ENCODE peak calls at places on chromosomes 2 and 18, in five cellular contexts. E is brain microvascular endothelial cell, K is Calu3, U is astrocyte of the spinal cord, G is mammary epithelial cell. C is an unnamed sample.

GRCh38 chr2:206230060-206230890 is 44.2 kb upstream of the ZDBF2 start:
- DNase-seq in E (no peak), K (no peak), U (peak), G (peak), C (peak)

GRCh38 chr2:118110991-118111390 is 22.7 kb downstream of the INSIG2 start:
- DNase-seq in E (no peak), K (no peak), U (no peak), G (no peak), C (no peak)

GRCh38 chr2:195057001-195057400 is 600.0 kb upstream of the SLC39A10 start:
- DNase-seq in E (no peak), K (no peak), U (no peak), G (no peak), C (no peak)

GRCh38 chr18:50875966-50876536 is 2.9 kb upstream of the ME2 start:
- DNase-seq in E (no peak), K (no peak), U (no peak), G (no peak), C (no peak)

GRCh38 chr2:190859347-190860297 is 21.0 kb upstream of the GLS start:
- DNase-seq in E (no peak), K (no peak), U (no peak), G (peak), C (no peak)

GRCh38 chr2:41781082-41781481 is 266.7 kb upstream of the PKDCC start:
- DNase-seq in E (no peak), K (no peak), U (no peak), G (no peak), C (no peak)

GRCh38 chr2:152446213-152446612 is 111.2 kb downstream of the FMNL2 start:
- DNase-seq in E (no peak), K (no peak), U (no peak), G (no peak), C (no peak)

GRCh38 chr2:219109468-219109867 is 48.7 kb upstream of the IHH start:
- DNase-seq in E (no peak), K (no peak), U (no peak), G (no peak), C (no peak)

GRCh38 chr2:95042472-95043271 is 17.2 kb downstream of the MAL start:
- DNase-seq in E (no peak), K (no peak), U (no peak), G (no peak), C (no peak)

GRCh38 chr18:10783941-10784340 is 258.1 kb downstream of the NAPG start:
- DNase-seq in E (no peak), K (no peak), U (no peak), G (no peak), C (no peak)

GRCh38 chr2:224085246-224085645 is 46.2 kb upstream of the SERPINE2 start:
- DNase-seq in E (peak), K (no peak), U (peak), G (peak), C (peak)

GRCh38 chr18:9417081-9417841 is 58.1 kb upstream of the RALBP1 start:
- DNase-seq in E (peak), K (peak), U (peak), G (peak), C (peak)

GRCh38 chr2:18971069-18971378 is 381.7 kb upstream of the NT5C1B start:
- DNase-seq in E (no peak), K (no peak), U (no peak), G (no peak), C (no peak)

GRCh38 chr2:138516030-138516704 is 14.6 kb downstream of the SPOPL start:
- DNase-seq in E (peak), K (no peak), U (peak), G (no peak), C (no peak)

GRCh38 chr18:78725426-78725825 is 254.2 kb upstream of the SALL3 start:
- DNase-seq in E (no peak), K (no peak), U (no peak), G (no peak), C (no peak)

GRCh38 chr2:203722411-203722810 is 16.0 kb downstream of the CD28 start:
- DNase-seq in E (no peak), K (no peak), U (no peak), G (peak), C (no peak)

GRCh38 chr2:199366406-199366805 is 91.3 kb downstream of the SATB2 start:
- DNase-seq in E (no peak), K (no peak), U (no peak), G (peak), C (no peak)

GRCh38 chr2:222548997-222549396 is 106.9 kb downstream of the FARSB start:
- DNase-seq in E (no peak), K (no peak), U (peak), G (no peak), C (peak)

GRCh38 chr2:177038772-177039484 is 173.7 kb upstream of the HNRNPA3 start:
- DNase-seq in E (no peak), K (no peak), U (no peak), G (no peak), C (peak)

GRCh38 chr2:235614176-235614860 is 120.5 kb downstream of the AGAP1 start:
- DNase-seq in E (no peak), K (no peak), U (no peak), G (no peak), C (no peak)

GRCh38 chr2:178066890-178067669 is 5.5 kb downstream of the PDE11A start:
- DNase-seq in E (no peak), K (no peak), U (no peak), G (no peak), C (no peak)

GRCh38 chr2:2719015-2719414 is 387.9 kb upstream of the MYT1L start:
- DNase-seq in E (no peak), K (no peak), U (no peak), G (no peak), C (peak)

GRCh38 chr2:156190532-156190931 is 142.0 kb downstream of the NR4A2 start:
- DNase-seq in E (no peak), K (no peak), U (no peak), G (no peak), C (no peak)

GRCh38 chr2:20633794-20634259 is 17.1 kb downstream of the HS1BP3 start:
- DNase-seq in E (no peak), K (peak), U (no peak), G (peak), C (no peak)

GRCh38 chr2:29765711-29766110 is 155.7 kb downstream of the ALK start:
- DNase-seq in E (no peak), K (no peak), U (no peak), G (no peak), C (no peak)

GRCh38 chr2:222320441-222321395 is 21.9 kb upstream of the PAX3 start:
- DNase-seq in E (no peak), K (no peak), U (peak), G (no peak), C (no peak)

GRCh38 chr2:218277921-218278320 is 7.6 kb downstream of the PNKD start:
- DNase-seq in E (no peak), K (no peak), U (no peak), G (no peak), C (no peak)

GRCh38 chr2:26722911-26723310 is 30.4 kb downstream of the KCNK3 start:
- DNase-seq in E (no peak), K (no peak), U (no peak), G (no peak), C (no peak)

GRCh38 chr2:155145758-155146229 is 447.3 kb downstream of the KCNJ3 start:
- DNase-seq in E (no peak), K (no peak), U (no peak), G (no peak), C (no peak)

GRCh38 chr2:20574930-20575329 is 76.0 kb downstream of the HS1BP3 start:
- DNase-seq in E (no peak), K (no peak), U (no peak), G (no peak), C (no peak)

GRCh38 chr2:63643486-63643885 is 54.7 kb downstream of the MDH1 start:
- DNase-seq in E (no peak), K (no peak), U (no peak), G (peak), C (no peak)

GRCh38 chr2:223950448-223951347 is 5.6 kb upstream of the WDFY1 start:
- DNase-seq in E (no peak), K (no peak), U (no peak), G (peak), C (no peak)

GRCh38 chr2:16626497-16626896 is 39.1 kb downstream of the CYRIA start:
- DNase-seq in E (peak), K (no peak), U (peak), G (no peak), C (peak)

GRCh38 chr2:10303634-10304378 is 1.1 kb downstream of the HPCAL1 start:
- DNase-seq in E (no peak), K (peak), U (peak), G (peak), C (peak)

GRCh38 chr2:225056330-225057073 is 14.2 kb upstream of the DOCK10 start:
- DNase-seq in E (peak), K (no peak), U (peak), G (peak), C (no peak)

GRCh38 chr2:53182609-53183008 is 585.0 kb upstream of the CHAC2 start:
- DNase-seq in E (no peak), K (peak), U (no peak), G (peak), C (no peak)
- TF ChIP-seq CTCF in E (no peak), K (no peak), U (no peak), G (no peak), C (no peak)

GRCh38 chr2:144331652-144332355 is 188.1 kb downstream of the ZEB2 start:
- DNase-seq in E (peak), K (no peak), U (no peak), G (no peak), C (no peak)
- TF ChIP-seq CTCF in E (peak), K (no peak), U (peak), G (no peak), C (peak)

GRCh38 chr2:75464348-75464946 is 96.3 kb downstream of the EVA1A start:
- DNase-seq in E (peak), K (no peak), U (peak), G (peak), C (peak)
- TF ChIP-seq CTCF in E (peak), K (no peak), U (peak), G (peak), C (peak)

GRCh38 chr18:33404244-33404873 is 36.2 kb downstream of the CCDC178 start:
- DNase-seq in E (no peak), K (no peak), U (no peak), G (no peak), C (no peak)
- TF ChIP-seq CTCF in E (no peak), K (peak), U (peak), G (peak), C (peak)

GRCh38 chr2:60051991-60052390 is 501.5 kb downstream of the BCL11A start:
- DNase-seq in E (no peak), K (no peak), U (no peak), G (no peak), C (no peak)

GRCh38 chr2:60047944-60048525 is 505.4 kb downstream of the BCL11A start:
- DNase-seq in E (no peak), K (no peak), U (no peak), G (no peak), C (no peak)

GRCh38 chr2:60058781-60059180 is 494.7 kb downstream of the BCL11A start:
- DNase-seq in E (no peak), K (no peak), U (no peak), G (no peak), C (no peak)

GRCh38 chr2:60054571-60055340 is 498.7 kb downstream of the BCL11A start:
- DNase-seq in E (no peak), K (no peak), U (no peak), G (no peak), C (no peak)

GRCh38 chr2:60053791-60054190 is 499.7 kb downstream of the BCL11A start:
- DNase-seq in E (no peak), K (no peak), U (no peak), G (peak), C (no peak)
- TF ChIP-seq CTCF in E (no peak), K (no peak), U (no peak), G (no peak), C (no peak)

GRCh38 chr2:740446-741293 is 63.5 kb upstream of the TMEM18 start:
- DNase-seq in E (peak), K (peak), U (peak), G (peak), C (peak)
- TF ChIP-seq CTCF in E (peak), K (no peak), U (no peak), G (no peak), C (no peak)

DNA sequence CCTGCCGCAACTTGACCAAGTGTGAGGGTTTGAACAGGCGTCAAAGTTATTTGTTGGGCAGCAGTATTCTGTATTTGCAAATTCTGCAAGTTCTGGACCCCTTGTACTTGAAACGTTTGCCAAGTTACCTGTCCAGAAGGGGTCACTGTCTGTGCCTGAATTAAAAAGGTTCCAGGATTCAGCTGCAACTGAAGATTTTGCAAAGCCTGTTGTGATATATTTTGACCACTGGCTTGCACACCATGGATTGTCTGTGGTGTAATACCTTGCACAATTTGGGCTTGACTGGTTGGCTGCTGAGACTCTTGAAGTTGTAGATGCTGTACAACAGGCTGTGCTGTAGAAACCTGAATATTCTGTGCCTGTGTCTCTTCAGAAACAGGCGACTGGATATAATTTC is 10.2 kb downstream of the SP3 start:
- DNase-seq in E (no peak), K (no peak), U (no peak), G (no peak), C (no peak)
- TF ChIP-seq CTCF in E (no peak), K (no peak), U (no peak), G (no peak), C (peak)

DNA sequence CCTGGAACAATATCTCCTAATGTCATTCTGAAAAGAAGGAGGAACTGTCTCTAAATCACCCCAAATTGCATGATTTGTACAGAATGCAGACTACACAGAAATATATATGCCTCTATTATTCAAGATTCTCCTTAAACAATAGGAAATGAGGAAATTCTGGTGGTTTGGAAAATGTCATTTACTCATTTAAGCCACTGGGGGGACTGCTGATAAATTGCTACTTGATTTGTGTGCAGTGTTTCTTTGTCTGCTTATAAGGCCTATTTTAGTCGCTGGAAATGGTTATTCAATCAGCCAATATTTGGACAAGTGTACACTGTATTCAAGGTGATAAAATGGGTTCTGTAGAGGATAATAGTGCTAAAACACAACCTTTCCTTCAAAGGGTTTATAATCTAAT is 801.9 kb upstream of the CELF4 start:
- DNase-seq in E (no peak), K (no peak), U (no peak), G (no peak), C (peak)
- TF ChIP-seq CTCF in E (no peak), K (no peak), U (no peak), G (peak), C (peak)